ENCODE peak calls at places on chromosome 9, in six cellular contexts. X, S, Z, J, O and G are unnamed samples. For H3K27me3, the result is how much of the 10 kb centered on the place peaks cover.

GRCh38 chr9:27539479-27540441 is 10.1 kb upstream of the MOB3B start:
- DNase-seq in X (peak), O (peak), Z (peak), S (no peak), J (no peak), G (peak)

GRCh38 chr9:125435776-125436612 is 174.4 kb downstream of the GAPVD1 start:
- DNase-seq in S (no peak), O (no peak), X (no peak), J (no peak), Z (no peak), G (no peak)

GRCh38 chr9:134344068-134344820 is 18.0 kb downstream of the RXRA start:
- DNase-seq in O (no peak), X (peak), S (no peak), J (peak), Z (no peak), G (no peak)

GRCh38 chr9:113649054-113649453 is 185.5 kb downstream of the RGS3 start:
- DNase-seq in J (peak), S (no peak), Z (no peak), O (peak), X (peak), G (peak)

GRCh38 chr9:114718801-114719221 is 36.8 kb upstream of the TEX48 start:
- DNase-seq in O (no peak), X (no peak), J (no peak), S (peak), Z (no peak), G (no peak)

GRCh38 chr9:88076286-88077070 is 61.8 kb downstream of the SPATA31C2 start:
- DNase-seq in O (peak), J (peak), S (peak), X (peak), Z (peak), G (peak)

GRCh38 chr9:136954270-136955083 is 2.4 kb downstream of the LCN12 start:
- DNase-seq in Z (no peak), X (no peak), J (peak), S (no peak), O (no peak), G (no peak)

GRCh38 chr9:61668846-61669245 is 479.0 kb downstream of the SPATA31A7 start:
- DNase-seq in Z (no peak), X (no peak), O (no peak), S (no peak), J (peak), G (no peak)

GRCh38 chr9:10204276-10204675 is 408.5 kb downstream of the PTPRD start:
- DNase-seq in X (no peak), Z (no peak), J (no peak), S (no peak), O (no peak), G (no peak)

GRCh38 chr9:136079211-136079915 is 15.7 kb downstream of the NACC2 start:
- DNase-seq in X (no peak), J (no peak), O (peak), Z (no peak), S (no peak), G (no peak)

GRCh38 chr9:91043041-91043740 is 241.6 kb downstream of the SYK start:
- DNase-seq in S (no peak), Z (no peak), X (no peak), J (no peak), O (no peak), G (no peak)

GRCh38 chr9:126317513-126317912 is 9.1 kb upstream of the MVB12B start:
- DNase-seq in X (no peak), Z (peak), J (no peak), S (peak), O (peak), G (peak)

GRCh38 chr9:25716220-25716872 is 38.1 kb upstream of the TUSC1 start:
- DNase-seq in X (peak), O (peak), S (peak), J (peak), Z (peak), G (peak)

GRCh38 chr9:85142461-85143401 is 473.2 kb downstream of the NTRK2 start:
- DNase-seq in X (peak), S (no peak), Z (peak), O (peak), J (no peak), G (peak)

GRCh38 chr9:121929893-121930875 is 162.9 kb downstream of the TTLL11 start:
- DNase-seq in Z (peak), J (no peak), X (no peak), S (no peak), O (no peak), G (no peak)

GRCh38 chr9:107907261-107907660 is 417.7 kb upstream of the KLF4 start:
- DNase-seq in Z (no peak), S (no peak), X (no peak), J (no peak), O (no peak), G (no peak)

GRCh38 chr9:107905313-107906027 is 415.9 kb upstream of the KLF4 start:
- DNase-seq in J (no peak), X (peak), O (peak), Z (no peak), S (no peak), G (no peak)

GRCh38 chr9:107907715-107908114 is 418.1 kb upstream of the KLF4 start:
- DNase-seq in Z (no peak), J (no peak), S (no peak), O (no peak), X (no peak), G (no peak)

GRCh38 chr9:107906074-107906473 is 416.5 kb upstream of the KLF4 start:
- DNase-seq in O (no peak), J (no peak), S (no peak), X (no peak), Z (no peak), G (no peak)
- H3K27me3 ChIP-seq in O (under half), J (under half), S (under half), X (under half), Z (under half), G (under half)

GRCh38 chr9:22343218-22343611 is 103.4 kb upstream of the DMRTA1 start:
- DNase-seq in O (no peak), Z (no peak), S (no peak), X (no peak), J (no peak), G (no peak)

GRCh38 chr9:22342489-22343217 is 104.0 kb upstream of the DMRTA1 start:
- DNase-seq in O (peak), S (no peak), X (peak), Z (peak), J (no peak), G (no peak)

GRCh38 chr9:22331533-22331932 is 115.1 kb upstream of the DMRTA1 start:
- DNase-seq in S (no peak), X (no peak), J (no peak), O (no peak), Z (no peak), G (no peak)

GRCh38 chr9:22337261-22337660 is 109.4 kb upstream of the DMRTA1 start:
- DNase-seq in J (no peak), X (no peak), Z (no peak), O (no peak), S (no peak), G (no peak)
- H3K27me3 ChIP-seq in J (under half), X (under half), Z (under half), O (under half), S (under half), G (under half)

DNA sequence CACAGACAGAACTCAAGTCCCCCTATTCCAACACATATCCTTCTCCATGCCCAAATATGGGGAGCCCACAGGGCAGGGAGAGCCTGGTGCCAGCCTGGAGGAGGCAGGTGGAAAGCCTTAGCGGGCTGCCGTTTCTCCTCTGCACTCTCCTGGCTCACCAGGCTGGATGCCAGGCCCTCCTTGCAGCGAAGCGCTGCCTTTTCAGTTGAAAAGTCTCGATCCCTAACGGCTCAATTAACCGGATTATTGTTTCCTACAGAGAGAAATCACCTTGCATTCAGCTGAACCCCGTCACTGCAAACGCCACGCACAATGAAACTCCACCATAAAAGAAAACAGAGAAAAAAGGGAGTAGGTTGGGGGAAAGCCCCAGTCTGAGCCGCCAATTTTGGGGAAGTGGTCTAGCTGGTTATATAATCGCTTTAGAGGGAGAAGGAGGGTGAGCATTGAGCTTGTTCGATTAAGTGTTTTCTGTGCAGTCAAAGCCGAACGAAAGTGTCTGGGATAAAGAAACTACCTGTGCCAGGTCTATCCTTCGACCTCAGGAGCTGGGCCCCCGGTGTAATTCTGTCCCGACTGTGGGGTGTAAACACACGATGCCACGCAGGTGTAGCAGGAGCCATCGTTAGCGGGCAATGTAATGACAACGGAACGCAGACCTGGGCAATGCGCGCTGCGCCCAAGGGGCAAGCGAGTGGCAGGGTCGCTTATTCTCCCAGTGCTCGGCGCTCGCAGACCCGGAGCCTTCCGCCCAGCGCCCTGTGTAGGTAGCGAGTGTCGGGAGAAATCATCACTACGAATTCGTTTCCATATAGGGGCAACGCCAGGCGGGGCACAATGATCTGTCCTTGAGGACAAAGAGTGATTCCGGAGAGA is 3.8 kb downstream of the BARHL1 start:
- DNase-seq in O (no peak), S (no peak), J (no peak), Z (no peak), X (no peak), G (no peak)
- H3K27me3 ChIP-seq in O (half or more), S (half or more), J (half or more), Z (half or more), X (under half), G (half or more)

DNA sequence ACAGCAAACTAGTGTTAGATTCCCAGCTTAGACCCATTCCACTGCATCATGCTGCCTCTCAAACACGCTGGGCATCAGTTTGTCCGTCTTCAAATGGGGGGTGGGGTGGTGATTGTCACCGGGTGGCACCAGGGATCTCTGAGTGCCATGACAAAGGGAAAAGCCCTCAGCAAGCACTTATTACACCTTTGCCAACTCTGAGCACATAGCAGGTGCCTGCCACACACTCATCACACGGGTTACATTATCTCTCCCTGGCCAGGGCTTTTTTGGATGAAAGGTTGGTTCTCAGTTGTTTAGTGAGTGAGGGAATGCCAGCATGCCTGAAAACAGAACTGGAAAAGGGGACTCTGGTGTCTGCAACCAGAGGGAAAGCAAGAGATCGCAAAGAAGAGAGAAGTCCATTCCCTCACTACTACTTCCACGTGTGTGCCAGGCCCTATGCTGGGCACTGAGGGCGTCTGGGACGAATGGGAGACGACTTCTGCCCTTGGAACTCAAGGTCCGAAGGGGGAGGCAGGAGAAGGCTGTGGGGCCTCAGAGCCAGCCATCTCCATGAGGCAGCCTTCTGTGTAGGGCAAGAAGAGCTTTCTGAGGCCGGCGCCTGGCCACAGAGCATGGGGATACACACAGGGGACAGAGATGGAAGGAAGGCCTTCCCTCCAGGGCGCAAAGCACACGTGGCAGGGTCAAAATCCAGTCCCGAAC is 48.9 kb downstream of the PAX5 start:
- DNase-seq in Z (no peak), S (no peak), J (no peak), X (no peak), O (no peak), G (no peak)
- H3K27me3 ChIP-seq in Z (under half), S (under half), J (under half), X (under half), O (under half), G (under half)

GRCh38 chr9:138025908-138026307 is 148.3 kb downstream of the CACNA1B start:
- DNase-seq in O (no peak), J (peak), Z (no peak), S (peak), X (no peak), G (no peak)
- H3K27me3 ChIP-seq in O (under half), J (under half), Z (under half), S (under half), X (under half), G (under half)

DNA sequence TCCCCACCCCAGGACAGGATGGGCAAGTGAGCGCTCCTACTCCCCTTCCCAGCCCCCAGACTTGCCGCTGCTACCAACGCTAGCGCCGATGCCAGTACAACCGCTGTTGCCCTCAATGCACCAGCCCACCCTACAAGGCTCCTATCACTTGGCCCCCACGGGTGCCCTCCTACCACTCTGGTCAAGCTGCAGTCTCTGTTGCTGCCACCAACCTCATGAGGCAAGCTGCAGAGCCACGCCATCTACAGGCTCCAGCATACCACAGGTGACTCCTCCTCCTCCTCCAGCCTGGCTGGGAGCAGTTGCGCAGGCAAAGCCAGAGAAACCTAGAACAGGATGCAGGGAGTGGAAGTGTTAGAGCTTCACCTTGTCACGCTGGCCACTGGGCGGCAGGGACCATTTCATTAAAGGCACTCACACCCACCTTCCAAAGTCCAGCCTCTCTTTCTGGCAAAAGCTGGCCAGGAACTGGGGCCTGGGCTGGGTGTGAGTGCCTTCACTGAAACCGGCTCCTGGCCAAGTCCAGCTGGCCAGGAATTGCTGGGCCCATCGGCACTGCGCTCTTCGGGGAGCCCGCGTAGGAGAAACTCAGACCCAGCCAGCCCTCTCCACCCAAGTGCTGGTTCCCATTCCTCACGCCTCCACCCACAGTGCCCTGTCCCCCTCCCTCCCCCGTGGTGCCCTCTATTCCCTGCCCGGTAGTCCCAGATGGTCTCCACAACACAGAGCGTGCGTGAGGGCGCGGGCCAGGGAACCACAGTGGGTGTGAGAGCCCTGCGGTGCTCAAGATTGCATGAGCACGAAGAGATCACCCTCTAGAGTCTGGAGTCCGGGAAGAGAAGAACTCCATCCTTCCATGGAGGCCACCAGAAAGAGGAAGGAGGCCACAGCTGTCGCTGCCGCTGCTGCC is 1.6 kb upstream of the PCAT7 start:
- DNase-seq in X (no peak), Z (peak), O (no peak), S (peak), J (no peak), G (peak)
- H3K27me3 ChIP-seq in X (under half), Z (under half), O (under half), S (under half), J (under half), G (under half)

DNA sequence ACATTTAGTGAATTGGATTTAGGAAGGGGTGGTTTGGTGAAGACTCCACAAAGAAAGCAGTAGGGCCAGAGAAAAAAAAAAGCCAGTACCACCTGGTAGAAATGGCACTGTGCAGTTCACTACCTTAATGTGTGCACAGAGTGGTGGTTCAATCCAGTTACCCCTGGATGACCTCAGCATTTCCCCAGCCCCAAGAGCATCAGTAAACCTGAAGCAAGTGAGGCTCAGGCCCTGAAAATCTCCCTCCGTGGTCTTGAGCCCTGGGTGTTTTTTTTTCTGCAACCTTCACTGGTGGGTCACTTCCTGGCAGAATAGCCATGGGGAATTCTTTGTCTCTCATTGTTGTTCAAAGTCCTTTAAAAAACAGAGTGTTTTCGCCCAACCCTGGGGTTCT is 202.9 kb downstream of the GADD45G start:
- DNase-seq in Z (no peak), O (no peak), X (no peak), J (no peak), S (no peak), G (no peak)
- H3K27me3 ChIP-seq in Z (under half), O (under half), X (under half), J (under half), S (under half), G (under half)

DNA sequence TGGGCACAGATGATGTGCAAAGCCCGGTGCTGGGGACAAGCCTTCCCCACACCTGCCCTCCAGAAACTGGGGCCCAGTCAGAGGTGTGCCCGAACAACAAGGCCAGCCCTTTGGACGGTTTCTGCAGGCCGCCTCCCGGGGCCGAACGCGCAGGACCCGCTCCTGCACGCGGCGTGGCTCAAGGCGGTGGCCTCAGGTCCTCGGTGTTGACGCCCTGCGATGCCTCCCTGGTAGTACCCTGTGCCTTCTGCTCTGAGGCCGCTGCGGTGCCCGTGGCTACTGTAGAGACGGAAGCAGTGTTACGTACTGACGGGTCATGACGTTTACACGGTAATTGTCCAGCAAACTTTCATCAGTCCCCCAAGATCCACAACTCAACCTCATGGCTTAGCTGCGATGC is 33.5 kb upstream of the FANCC start:
- DNase-seq in Z (no peak), O (no peak), X (no peak), S (no peak), J (no peak), G (no peak)
- H3K27me3 ChIP-seq in Z (under half), O (under half), X (under half), S (under half), J (under half), G (under half)

GRCh38 chr9:132577119-132577518 is 5.3 kb upstream of the BARHL1 start:
- DNase-seq in J (no peak), S (no peak), O (no peak), Z (no peak), X (no peak), G (no peak)
- H3K27me3 ChIP-seq in J (under half), S (half or more), O (under half), Z (under half), X (under half), G (under half)